ENCODE peak calls at places on chromosomes 11 and 22, in six cellular contexts. W, U, G, L, B and I are unnamed samples.
A peak's percentile ranks its signal among the peaks of the same experiment; 100 is the strongest.

GRCh38 chr11:36012410-36012809 is 68.5 kb downstream of the LDLRAD3 start:
- DNase-seq in W (peak; percentile 67), U (no peak), G (peak; percentile 44), L (no peak), B (no peak), I (no peak)

GRCh38 chr11:62242021-62242420 is at the start of gene SCGB1D2:
- DNase-seq in W (peak; percentile 60), U (no peak), G (peak; percentile 5), L (peak; percentile 15), B (no peak), I (no peak)

GRCh38 chr11:125626381-125626950 is 1.5 kb downstream of the CHEK1 start:
- DNase-seq in W (no peak), U (no peak), G (no peak), L (peak; percentile 14), B (no peak), I (no peak)

GRCh38 chr11:65377777-65378176 is 4.7 kb downstream of the SLC25A45 start:
- DNase-seq in W (no peak), U (no peak), G (no peak), L (no peak), B (no peak), I (no peak)

GRCh38 chr11:23236846-23237550 is 376.7 kb upstream of the CCDC179 start:
- DNase-seq in W (peak; percentile 77), U (no peak), G (peak; percentile 19), L (no peak), B (no peak), I (no peak)

GRCh38 chr11:2402890-2403645 is 2.5 kb downstream of the TSSC4 start:
- DNase-seq in W (no peak), U (no peak), G (no peak), L (no peak), B (no peak), I (no peak)

GRCh38 chr22:47695176-47695575 is 932.7 kb downstream of the TBC1D22A start:
- DNase-seq in W (no peak), U (no peak), G (no peak), L (no peak), B (no peak), I (no peak)

GRCh38 chr11:126615819-126616218 is 260.3 kb downstream of the ST3GAL4 start:
- DNase-seq in W (no peak), U (no peak), G (no peak), L (no peak), B (no peak), I (no peak)

GRCh38 chr22:23270212-23270733 is 90.0 kb downstream of the BCR start:
- DNase-seq in W (no peak), U (no peak), G (no peak), L (no peak), B (no peak), I (no peak)

GRCh38 chr11:120024046-120024445 is 113.9 kb downstream of the TRIM29 start:
- DNase-seq in W (no peak), U (no peak), G (peak; percentile 14), L (no peak), B (no peak), I (no peak)

GRCh38 chr22:32998373-32998772 is 59.8 kb downstream of the SYN3 start:
- DNase-seq in W (no peak), U (no peak), G (no peak), L (no peak), B (no peak), I (no peak)

GRCh38 chr11:70494559-70495350 is 96.4 kb downstream of the CTTN start:
- DNase-seq in W (no peak), U (no peak), G (no peak), L (no peak), B (no peak), I (no peak)

GRCh38 chr11:33694346-33695050 is 6.1 kb downstream of the C11orf91 start:
- DNase-seq in W (no peak), U (no peak), G (no peak), L (no peak), B (no peak), I (no peak)

GRCh38 chr11:15657264-15657663 is 542.5 kb downstream of the INSC start:
- DNase-seq in W (no peak), U (no peak), G (no peak), L (no peak), B (no peak), I (no peak)

GRCh38 chr11:65355013-65355775 is 643 bp downstream of the TIGD3 start:
- DNase-seq in W (no peak), U (peak; percentile 52), G (no peak), L (peak; percentile 60), B (no peak), I (peak; percentile 68)

GRCh38 chr11:9571766-9572120 is 1.7 kb upstream of the WEE1 start:
- DNase-seq in W (no peak), U (no peak), G (no peak), L (no peak), B (no peak), I (no peak)

GRCh38 chr11:128725630-128726461 is 32.0 kb downstream of the FLI1 start:
- DNase-seq in W (peak; percentile 37), U (peak; percentile 42), G (no peak), L (no peak), B (no peak), I (no peak)

GRCh38 chr11:2645779-2646118 is 54.0 kb downstream of the KCNQ1OT1 start:
- DNase-seq in W (no peak), U (no peak), G (no peak), L (no peak), B (no peak), I (no peak)

DNA sequence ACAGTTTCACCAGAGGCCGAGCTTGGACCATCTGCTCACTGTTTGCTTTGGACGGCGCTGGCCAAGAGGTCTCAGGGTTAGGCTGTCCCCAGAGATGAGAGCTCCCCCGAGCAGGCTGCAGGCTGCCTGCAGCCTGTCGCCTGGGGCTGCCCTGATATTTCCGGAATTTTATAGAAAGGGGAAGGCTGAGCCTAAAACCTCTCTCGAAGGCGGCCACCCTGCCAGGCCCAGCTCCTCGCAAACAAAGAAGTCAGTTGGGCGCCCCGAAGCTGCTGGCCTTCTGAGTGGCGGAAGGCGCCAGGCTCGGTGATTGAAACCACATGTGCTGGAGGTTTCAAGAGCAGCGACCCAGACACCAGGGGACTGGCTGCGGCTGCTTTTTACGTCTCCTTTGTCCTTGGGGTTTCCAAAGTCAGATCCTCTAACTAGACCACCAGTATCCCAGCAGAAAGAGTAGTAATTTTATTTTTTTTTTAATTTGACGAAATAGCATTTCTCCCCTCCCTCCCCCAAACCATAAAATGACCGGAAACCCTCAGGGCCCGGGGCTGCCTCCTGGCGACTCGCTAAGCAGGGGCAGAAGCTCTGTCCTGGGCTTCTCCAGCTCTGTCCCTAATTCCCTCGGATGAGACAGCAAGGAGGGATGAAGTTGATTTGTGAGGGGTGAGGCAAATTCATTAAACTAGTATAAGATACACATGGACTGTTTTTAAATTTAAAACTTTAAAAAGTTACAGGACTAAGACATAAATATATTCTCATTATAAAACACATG is 57.4 kb downstream of the CLMP start:
- DNase-seq in W (no peak), U (no peak), G (no peak), L (peak; percentile 78), B (peak; percentile 47), I (no peak)
- TF ChIP-seq CTCF in W (no peak), U (no peak), G (no peak), L (no peak), B (no peak), I (no peak)

GRCh38 chr11:101458161-101458560 is 125.6 kb downstream of the TRPC6 start:
- DNase-seq in W (peak; percentile 70), U (no peak), G (no peak), L (no peak), B (no peak), I (no peak)
- TF ChIP-seq CTCF in W (no peak), U (no peak), G (no peak), L (no peak), B (no peak), I (no peak)

GRCh38 chr11:131392528-131393255 is 22.3 kb downstream of the NTM start:
- DNase-seq in W (peak; percentile 4), U (no peak), G (no peak), L (peak; percentile 46), B (no peak), I (no peak)
- TF ChIP-seq CTCF in W (peak; percentile 28), U (no peak), G (no peak), L (no peak), B (no peak), I (peak; percentile 29)

DNA sequence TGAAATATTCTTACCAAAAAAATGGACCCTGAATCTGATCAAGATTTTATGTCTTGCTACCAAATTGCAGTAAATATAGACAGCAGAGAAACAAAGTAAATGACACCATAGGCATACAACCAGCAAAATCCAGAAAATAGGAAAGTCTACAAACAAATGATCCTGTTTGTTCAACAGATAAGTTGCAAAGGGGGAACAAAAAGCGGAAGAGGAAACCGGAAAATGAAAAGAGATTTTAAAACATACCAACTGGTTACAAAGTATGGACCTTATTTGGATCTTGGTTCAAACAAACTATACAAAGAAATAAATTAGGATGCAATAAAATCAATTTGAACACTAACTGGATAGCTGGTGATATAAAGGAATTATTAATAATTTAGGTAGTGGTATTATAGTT is 92.0 kb downstream of the TMPRSS5 start:
- DNase-seq in W (no peak), U (no peak), G (no peak), L (no peak), B (no peak), I (no peak)
- TF ChIP-seq CTCF in W (no peak), U (no peak), G (no peak), L (no peak), B (no peak), I (no peak)

GRCh38 chr22:28112548-28113043 is 193.5 kb upstream of the PITPNB start:
- DNase-seq in W (peak; percentile 24), U (no peak), G (peak; percentile 1), L (no peak), B (no peak), I (no peak)
- TF ChIP-seq CTCF in W (peak; percentile 46), U (no peak), G (no peak), L (peak; percentile 21), B (peak; percentile 50), I (peak; percentile 63)

GRCh38 chr22:46036558-46037408 is 59.8 kb upstream of the WNT7B start:
- DNase-seq in W (peak; percentile 81), U (no peak), G (no peak), L (peak; percentile 28), B (peak; percentile 58), I (no peak)
- TF ChIP-seq CTCF in W (peak; percentile 68), U (no peak), G (peak; percentile 57), L (no peak), B (no peak), I (peak; percentile 45)

DNA sequence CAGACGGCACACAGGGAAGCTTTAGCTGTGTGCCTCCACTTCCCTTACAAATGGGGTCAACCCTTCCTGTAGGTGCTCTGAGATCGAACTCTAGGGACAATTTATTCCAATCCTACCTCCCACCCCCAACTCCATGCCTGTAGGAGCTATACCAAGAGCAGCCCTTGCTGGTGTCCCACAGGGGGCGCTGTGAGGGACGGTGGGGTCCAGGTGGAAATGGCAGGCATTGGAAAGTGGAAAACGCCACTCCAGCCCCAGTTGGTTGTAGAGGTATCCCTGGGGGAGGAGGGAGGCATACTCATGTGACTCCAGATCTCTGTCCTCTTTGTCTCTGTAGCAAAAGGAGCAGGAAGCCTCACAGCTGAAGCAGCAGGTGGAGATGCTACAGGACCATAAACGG is 161.3 kb downstream of the MYO18B start:
- DNase-seq in W (no peak), U (no peak), G (no peak), L (peak; percentile 85), B (no peak), I (no peak)
- TF ChIP-seq CTCF in W (no peak), U (no peak), G (no peak), L (peak; percentile 88), B (no peak), I (peak; percentile 16)